ENCODE peak calls at places on chromosomes 11 and 22, in six cellular contexts. G is T-cell, J is LNCaP clone FGC, F is T-helper 2 cell, Z is astrocyte of the hippocampus, Q is GM23338. W is an unnamed sample.

GRCh38 chr11:102111787-102112653 is 1.8 kb downstream of the YAP1 start:
- DNase-seq in F (peak; percentile 51), Q (no peak), J (no peak), G (no peak), Z (peak; percentile 78), W (no peak)

GRCh38 chr22:24066872-24067271 is 55.8 kb downstream of the CABIN1 start:
- DNase-seq in G (no peak), F (no peak), J (no peak), Q (no peak), Z (no peak), W (no peak)

GRCh38 chr22:38412435-38413084 is 42.4 kb downstream of the KCNJ4 start:
- DNase-seq in Z (no peak), Q (peak; percentile 66), J (no peak), F (peak; percentile 21), G (peak; percentile 30), W (peak; percentile 5)

GRCh38 chr11:285894-286220 is 3.1 kb upstream of the PGGHG start:
- DNase-seq in F (no peak), J (no peak), Q (no peak), G (no peak), Z (no peak), W (no peak)

GRCh38 chr11:124917115-124917637 is 1.9 kb upstream of the HEPN1 start:
- DNase-seq in J (no peak), Z (no peak), Q (no peak), F (no peak), G (no peak), W (no peak)

GRCh38 chr22:23393721-23394320 is 186.3 kb downstream of the IGLL1 start:
- DNase-seq in Q (no peak), G (no peak), J (no peak), Z (no peak), F (no peak), W (no peak)

GRCh38 chr22:48576333-48577013 is 1251.2 kb downstream of the BRD1 start:
- DNase-seq in F (peak; percentile 10), G (no peak), J (no peak), Q (peak; percentile 32), Z (peak; percentile 73), W (no peak)

GRCh38 chr11:9884601-9885000 is 220.7 kb downstream of the SWAP70 start:
- DNase-seq in Z (no peak), F (no peak), Q (no peak), G (no peak), J (no peak), W (no peak)

GRCh38 chr11:45918331-45918941 is 759 bp upstream of the PEX16 start:
- DNase-seq in F (peak; percentile 64), J (peak; percentile 40), Z (peak; percentile 87), Q (peak; percentile 82), G (no peak), W (peak; percentile 42)

GRCh38 chr22:44192098-44192810 is 11.5 kb downstream of the PARVG start:
- DNase-seq in Q (peak; percentile 67), G (no peak), F (peak; percentile 53), Z (no peak), J (peak; percentile 1), W (peak; percentile 39)

GRCh38 chr11:63917685-63918523 is 940 bp upstream of the RCOR2 start:
- DNase-seq in Q (peak; percentile 94), G (no peak), F (peak; percentile 62), J (no peak), Z (peak; percentile 58), W (no peak)

GRCh38 chr11:27193434-27194225 is 153.0 kb downstream of the BBOX1 start:
- DNase-seq in Q (no peak), Z (no peak), G (no peak), F (no peak), J (no peak), W (no peak)

GRCh38 chr11:28144808-28145207 is 36.6 kb downstream of the METTL15 start:
- DNase-seq in G (no peak), Q (no peak), J (no peak), F (no peak), Z (peak; percentile 65), W (no peak)

GRCh38 chr22:26671317-26672059 is 14.1 kb downstream of the MIAT start:
- DNase-seq in Q (peak; percentile 58), G (peak; percentile 72), F (peak; percentile 91), J (no peak), Z (no peak), W (peak; percentile 30)

GRCh38 chr11:1749020-1749758 is 1.2 kb downstream of the IFITM10 start:
- DNase-seq in Q (peak; percentile 52), G (no peak), J (no peak), F (no peak), Z (peak; percentile 77), W (no peak)

GRCh38 chr22:20248461-20248959 is 19.6 kb downstream of the RTN4R start:
- DNase-seq in G (no peak), J (no peak), Z (no peak), Q (no peak), F (no peak), W (no peak)

GRCh38 chr22:49877642-49878041 is 24.0 kb downstream of the ZBED4 start:
- DNase-seq in Z (no peak), F (no peak), J (no peak), G (no peak), Q (no peak), W (no peak)

GRCh38 chr11:108616549-108616948 is 23.0 kb upstream of the EXPH5 start:
- DNase-seq in J (no peak), F (no peak), Z (peak; percentile 85), Q (peak; percentile 17), G (no peak), W (no peak)

GRCh38 chr11:82988936-82989627 is 82.6 kb downstream of the RAB30 start:
- DNase-seq in Z (no peak), Q (no peak), J (no peak), G (no peak), F (no peak), W (no peak)

GRCh38 chr11:45304111-45304991 is 18.2 kb upstream of the SYT13 start:
- DNase-seq in J (no peak), F (no peak), Q (no peak), G (no peak), Z (no peak), W (no peak)

GRCh38 chr11:119192111-119192510 is 6.8 kb downstream of the NHERF4 start:
- DNase-seq in F (no peak), J (no peak), Q (no peak), Z (no peak), G (no peak), W (no peak)

GRCh38 chr11:113474362-113475159 is 637 bp downstream of the DRD2 start:
- DNase-seq in G (peak; percentile 19), J (peak; percentile 48), Z (peak; percentile 95), Q (peak; percentile 98), F (peak; percentile 70), W (no peak)

GRCh38 chr11:10038916-10039315 is 255.1 kb downstream of the SBF2 start:
- DNase-seq in Q (no peak), J (no peak), F (no peak), G (no peak), Z (no peak), W (no peak)

GRCh38 chr22:48137640-48138039 is 1375.2 kb downstream of the TBC1D22A start:
- DNase-seq in Z (no peak), F (no peak), J (no peak), Q (no peak), G (no peak), W (no peak)

GRCh38 chr11:3090096-3090901 is 33.1 kb upstream of the CARS1 start:
- DNase-seq in J (no peak), Q (no peak), G (no peak), F (no peak), Z (no peak), W (no peak)

GRCh38 chr22:37480387-37481346 is 5.5 kb downstream of the MFNG start:
- DNase-seq in J (no peak), G (no peak), Z (no peak), Q (no peak), F (peak; percentile 18), W (no peak)

GRCh38 chr11:61342207-61342803 is 9.3 kb downstream of the TKFC start:
- DNase-seq in G (no peak), Z (no peak), Q (no peak), J (no peak), F (no peak), W (no peak)

GRCh38 chr11:105697291-105697690 is 87.4 kb downstream of the GRIA4 start:
- DNase-seq in J (no peak), Z (no peak), G (no peak), F (no peak), Q (peak; percentile 34), W (no peak)

GRCh38 chr22:45671051-45671782 is 417 bp upstream of the ATXN10 start:
- DNase-seq in Z (peak; percentile 37), F (no peak), J (no peak), G (no peak), Q (peak; percentile 96), W (no peak)